ENCODE peak calls at places on chromosomes 4 and X, in four cellular contexts. R is transverse colon, F is mesenchymal stem cell, A is body of pancreas. B is an unnamed sample. For H3K4me1, the result is how much of the 10 kb centered on the place peaks cover.

GRCh38 chr4:67746797-67747495 is 7.2 kb downstream of the GNRHR start:
- DNase-seq in R (no peak), F (peak), A (no peak), B (no peak)

GRCh38 chr4:95742872-95743271 is 97.0 kb upstream of the PDHA2 start:
- DNase-seq in R (no peak), F (no peak), A (no peak), B (no peak)

GRCh38 chr4:141133146-141134006 is at the start of gene RNF150:
- DNase-seq in R (peak), F (peak), A (peak), B (no peak)

GRCh38 chrX:154459843-154460242 is 1.8 kb downstream of the PLXNA3 start:
- DNase-seq in R (no peak), F (no peak), A (no peak), B (no peak)

GRCh38 chrX:124098089-124098488 is 136.6 kb downstream of the STAG2 start:
- DNase-seq in R (no peak), F (peak), A (no peak), B (no peak)

GRCh38 chr4:42673084-42673429 is 16.2 kb upstream of the ATP8A1 start:
- DNase-seq in R (no peak), F (peak), A (peak), B (no peak)

GRCh38 chr4:10457255-10457801 is at the start of gene ZNF518B:
- DNase-seq in R (peak), F (peak), A (peak), B (peak)

GRCh38 chr4:139849219-139849618 is 183.6 kb downstream of the MGST2 start:
- DNase-seq in R (no peak), F (no peak), A (no peak), B (no peak)

GRCh38 chr4:142312391-142312790 is 533.7 kb downstream of the INPP4B start:
- DNase-seq in R (no peak), F (no peak), A (no peak), B (no peak)

GRCh38 chr4:169640261-169640880 is 20.0 kb downstream of the CLCN3 start:
- DNase-seq in R (no peak), F (peak), A (no peak), B (no peak)

GRCh38 chr4:142559986-142560385 is 286.1 kb downstream of the INPP4B start:
- DNase-seq in R (no peak), F (no peak), A (no peak), B (no peak)

GRCh38 chrX:99353412-99353811 is 1056.7 kb downstream of the PCDH19 start:
- DNase-seq in R (no peak), F (no peak), A (no peak), B (no peak)

GRCh38 chr4:159884989-159885388 is 782.1 kb downstream of the RAPGEF2 start:
- DNase-seq in R (no peak), F (no peak), A (no peak), B (no peak)

GRCh38 chrX:43753637-43754036 is 97.5 kb downstream of the MAOA start:
- DNase-seq in R (no peak), F (no peak), A (no peak), B (no peak)

GRCh38 chr4:153785830-153786721 is 2.8 kb downstream of the SFRP2 start:
- DNase-seq in R (no peak), F (peak), A (no peak), B (no peak)

GRCh38 chrX:63855896-63856295 is 70.9 kb upstream of the ARHGEF9 start:
- DNase-seq in R (no peak), F (no peak), A (no peak), B (no peak)

GRCh38 chrX:115595049-115595448 is 34.1 kb downstream of the PLS3 start:
- DNase-seq in R (no peak), F (no peak), A (no peak), B (no peak)

GRCh38 chrX:24643116-24643515 is 4.0 kb downstream of the PCYT1B start:
- DNase-seq in R (no peak), F (peak), A (no peak), B (no peak)

GRCh38 chr4:156970501-156971167 is 965 bp downstream of the PDGFC start:
- DNase-seq in R (peak), F (peak), A (peak), B (no peak)

GRCh38 chr4:8877780-8878040 is 6.1 kb upstream of the HMX1 start:
- DNase-seq in R (no peak), F (no peak), A (no peak), B (no peak)

GRCh38 chrX:36198575-36198974 is 279.0 kb downstream of the CFAP47 start:
- DNase-seq in R (no peak), F (no peak), A (no peak), B (no peak)

GRCh38 chr4:107066622-107067021 is 30.5 kb upstream of the DKK2 start:
- DNase-seq in R (no peak), F (no peak), A (no peak), B (no peak)

GRCh38 chrX:119391279-119391678 is 7.9 kb upstream of the SLC25A43 start:
- DNase-seq in R (peak), F (peak), A (peak), B (no peak)

GRCh38 chrX:45781901-45782553 is 581.4 kb upstream of the DIPK2B start:
- DNase-seq in R (no peak), F (peak), A (no peak), B (no peak)

GRCh38 chrX:74246524-74246923 is 57.5 kb upstream of the ZCCHC13 start:
- DNase-seq in R (no peak), F (peak), A (no peak), B (no peak)

GRCh38 chrX:74249963-74250362 is 54.0 kb upstream of the ZCCHC13 start:
- DNase-seq in R (no peak), F (peak), A (no peak), B (no peak)

GRCh38 chrX:74248889-74249288 is 55.1 kb upstream of the ZCCHC13 start:
- DNase-seq in R (peak), F (peak), A (no peak), B (no peak)

GRCh38 chrX:74251006-74251930 is 52.7 kb upstream of the ZCCHC13 start:
- DNase-seq in R (peak), F (peak), A (peak), B (no peak)

DNA sequence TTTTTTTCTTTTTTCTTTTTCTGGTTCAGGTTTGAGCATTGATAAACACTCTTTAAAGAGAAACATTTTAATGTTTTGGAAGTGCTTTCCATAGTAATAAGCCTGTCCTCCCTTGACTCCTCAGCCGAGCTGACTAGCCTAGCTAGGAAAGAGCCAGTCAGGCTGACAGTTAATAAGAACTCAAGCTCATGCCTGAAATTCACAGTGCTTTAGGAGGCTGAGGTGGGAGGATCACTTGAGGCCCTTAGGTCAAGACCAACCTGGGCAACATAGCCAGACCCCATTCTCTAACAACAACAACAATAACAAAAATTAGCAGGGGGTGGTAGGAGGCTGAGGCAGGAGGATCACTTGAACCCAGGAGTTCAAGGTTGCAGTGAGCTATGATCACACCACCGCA is 53.4 kb upstream of the ZCCHC13 start:
- DNase-seq in R (no peak), F (peak), A (no peak), B (no peak)
- H3K27ac ChIP-seq in R (peak), F (peak), A (no peak), B (no peak)

DNA sequence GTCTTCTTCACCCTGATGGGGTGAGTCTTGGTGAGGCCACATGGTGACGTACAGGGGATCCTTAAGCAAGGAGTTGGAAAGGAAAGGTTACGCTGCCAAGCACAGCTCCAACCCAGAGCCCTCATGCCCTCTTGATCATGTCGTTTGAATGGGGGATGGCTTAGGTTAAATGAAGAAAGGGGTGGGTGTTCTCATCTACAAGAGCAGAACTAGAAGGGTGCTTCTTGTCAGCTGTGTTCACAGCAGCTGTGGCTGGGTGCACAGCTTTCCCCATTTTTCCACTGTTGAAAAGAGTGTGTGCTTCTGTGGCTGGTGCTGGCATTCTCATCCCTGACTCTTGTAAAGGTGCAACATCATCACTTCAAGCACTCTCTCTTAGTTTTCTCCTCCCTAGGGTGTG is 15.5 kb upstream of the SCRG1 start:
- DNase-seq in R (no peak), F (no peak), A (no peak), B (no peak)
- H3K4me1 ChIP-seq in R (under half), F (under half), A (under half), B (under half)

DNA sequence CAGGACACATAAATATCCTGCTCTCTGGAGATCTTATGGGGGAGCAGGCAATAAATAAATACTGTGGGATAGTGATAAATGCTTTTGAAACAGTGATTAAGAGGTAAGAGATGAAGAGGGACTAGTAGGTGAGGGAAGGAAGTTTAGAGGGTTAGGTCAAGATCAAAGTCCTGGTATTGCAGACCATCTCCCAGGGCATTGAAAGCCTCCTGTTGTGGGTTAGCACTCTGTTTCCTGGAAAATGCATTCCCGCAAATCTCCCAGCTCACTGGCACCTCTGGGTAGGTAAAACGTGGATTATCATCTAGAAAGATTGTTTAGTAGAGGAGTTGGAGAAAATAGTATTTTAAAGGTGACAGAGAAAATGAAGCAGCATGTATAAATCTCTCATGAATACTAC is 2.2 kb downstream of the SNX25 start:
- DNase-seq in R (no peak), F (no peak), A (no peak), B (no peak)
- H3K27ac ChIP-seq in R (peak), F (no peak), A (no peak), B (no peak)

GRCh38 chr4:48193921-48194320 is 59.9 kb upstream of the TXK start:
- DNase-seq in R (no peak), F (no peak), A (no peak), B (no peak)
- H3K4me1 ChIP-seq in R (under half), F (under half), A (under half), B (under half)

GRCh38 chr4:2253160-2254084 is 8.5 kb downstream of the MXD4 start:
- DNase-seq in R (no peak), F (no peak), A (peak), B (no peak)

GRCh38 chr4:2255501-2256155 is 6.3 kb downstream of the MXD4 start:
- DNase-seq in R (peak), F (no peak), A (peak), B (no peak)

GRCh38 chr4:2256156-2256731 is 5.7 kb downstream of the MXD4 start:
- DNase-seq in R (peak), F (no peak), A (peak), B (no peak)

GRCh38 chr4:2256781-2257191 is 5.1 kb downstream of the MXD4 start:
- DNase-seq in R (peak), F (no peak), A (peak), B (no peak)

DNA sequence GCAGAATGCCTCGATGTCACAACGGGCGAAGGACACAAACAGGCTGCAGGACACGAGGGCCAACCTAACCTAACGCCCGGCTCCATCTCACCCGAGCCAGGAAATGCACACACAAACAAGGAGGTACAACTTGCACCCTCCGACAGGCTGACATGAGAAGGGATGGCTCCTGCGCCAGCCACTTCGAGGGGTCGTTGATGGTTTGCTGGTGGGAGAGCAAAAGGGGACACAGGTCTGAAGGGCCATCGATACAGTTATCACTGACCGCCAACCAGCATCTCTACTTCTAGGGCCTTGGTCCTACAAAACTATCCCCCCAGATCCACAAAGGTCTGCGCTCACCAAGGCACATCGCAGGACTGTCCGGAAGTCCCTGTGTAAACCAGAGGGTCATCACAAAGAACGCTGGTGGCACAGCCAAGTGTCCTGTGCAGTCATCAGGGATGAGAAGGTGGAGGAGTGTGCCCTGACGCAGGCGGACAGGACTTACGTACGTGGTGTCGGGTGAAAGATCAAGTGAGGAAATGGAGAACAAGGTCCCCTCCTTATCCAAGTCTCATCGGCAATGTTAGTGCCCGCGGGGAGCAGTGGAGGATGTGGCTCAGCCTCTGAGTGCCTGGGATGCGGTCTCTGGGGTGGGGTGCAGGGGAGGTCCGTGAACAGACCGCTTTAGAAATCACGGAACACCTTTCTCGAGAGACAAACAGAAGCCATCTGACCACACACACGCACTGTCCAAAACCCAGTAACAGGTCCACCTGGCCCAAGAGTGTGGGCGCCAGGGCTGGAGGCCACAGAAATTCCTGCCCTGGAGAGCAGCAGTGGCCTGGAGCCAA is 7.0 kb downstream of the MXD4 start:
- DNase-seq in R (no peak), F (no peak), A (peak), B (no peak)
- H3K27ac ChIP-seq in R (peak), F (no peak), A (no peak), B (no peak)

DNA sequence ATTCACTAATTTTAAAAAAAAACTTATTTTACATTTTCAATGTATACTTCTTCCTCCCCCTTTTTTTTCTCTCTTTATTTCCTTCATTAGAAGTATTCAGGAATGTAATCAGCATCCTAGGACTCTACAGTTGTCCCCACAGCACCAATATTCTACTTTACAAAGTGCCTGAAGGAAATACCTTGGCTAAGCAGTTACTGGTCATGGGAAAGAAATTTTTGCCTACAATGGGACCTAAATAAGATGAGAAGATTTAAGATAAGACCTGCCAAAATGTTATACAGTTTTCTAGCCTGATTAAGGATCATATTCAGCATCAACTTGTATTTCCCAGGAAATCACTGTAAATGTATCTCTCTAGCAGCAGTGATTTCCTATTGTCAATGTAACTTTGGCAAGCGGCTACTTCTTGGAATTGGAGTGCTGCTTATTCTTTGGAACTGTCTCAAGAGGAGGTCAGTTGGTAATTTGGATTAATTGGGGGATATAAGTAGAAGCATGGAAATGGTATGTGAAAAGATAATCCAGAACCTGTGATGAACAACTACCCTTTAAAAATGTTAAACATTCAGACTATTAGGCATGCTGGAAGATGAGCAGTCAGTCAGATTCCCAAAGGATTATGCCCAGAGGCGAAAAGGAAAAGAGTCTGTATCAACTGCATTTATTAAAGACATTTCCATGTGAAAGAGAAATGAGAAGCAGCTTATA is 62.7 kb downstream of the SEC24D start:
- DNase-seq in R (no peak), F (no peak), A (no peak), B (no peak)
- H3K4me1 ChIP-seq in R (under half), F (under half), A (under half), B (under half)

GRCh38 chr4:1233641-1234277 is 15.2 kb downstream of the CTBP1 start:
- DNase-seq in R (no peak), F (peak), A (no peak), B (no peak)

GRCh38 chr4:1230971-1231636 is 17.8 kb downstream of the CTBP1 start:
- DNase-seq in R (no peak), F (no peak), A (no peak), B (no peak)

GRCh38 chr4:1232661-1233621 is 16.0 kb downstream of the CTBP1 start:
- DNase-seq in R (no peak), F (peak), A (peak), B (no peak)

GRCh38 chr4:1230316-1230715 is 18.6 kb downstream of the CTBP1 start:
- DNase-seq in R (no peak), F (no peak), A (no peak), B (no peak)

GRCh38 chr4:1231637-1232360 is 17.1 kb downstream of the CTBP1 start:
- DNase-seq in R (no peak), F (no peak), A (no peak), B (no peak)
- H3K27ac ChIP-seq in R (no peak), F (no peak), A (no peak), B (no peak)

GRCh38 chr4:108160741-108161352 is 7.9 kb downstream of the LEF1 start:
- DNase-seq in R (no peak), F (no peak), A (no peak), B (no peak)

GRCh38 chr4:108163352-108163751 is 5.4 kb downstream of the LEF1 start:
- DNase-seq in R (no peak), F (no peak), A (no peak), B (no peak)

GRCh38 chr4:108156391-108156790 is 12.3 kb downstream of the LEF1 start:
- DNase-seq in R (no peak), F (no peak), A (no peak), B (no peak)

GRCh38 chr4:108157655-108158054 is 11.1 kb downstream of the LEF1 start:
- DNase-seq in R (no peak), F (no peak), A (no peak), B (no peak)

DNA sequence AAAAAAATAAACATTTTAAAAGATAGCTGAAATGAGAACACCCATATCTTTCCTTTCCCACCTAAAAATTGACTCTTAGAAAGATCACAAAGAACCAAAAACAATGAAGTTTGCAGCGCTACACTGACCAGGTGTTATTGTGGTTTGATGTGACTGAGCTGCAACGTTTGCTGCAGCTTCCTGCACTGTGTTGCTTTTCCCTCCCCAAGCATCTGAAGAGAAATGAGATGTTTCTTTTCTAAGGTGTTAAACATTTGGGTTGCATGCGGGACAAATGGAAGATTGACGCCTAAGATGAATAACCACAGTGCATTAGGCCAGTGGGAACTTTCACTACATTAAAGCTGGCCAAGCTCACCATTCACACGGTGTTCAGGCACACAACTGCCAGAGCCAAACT is 8.9 kb downstream of the LEF1 start:
- DNase-seq in R (no peak), F (no peak), A (no peak), B (no peak)
- H3K4me1 ChIP-seq in R (under half), F (under half), A (under half), B (under half)

GRCh38 chr4:148786699-148787098 is 344.5 kb upstream of the NR3C2 start:
- DNase-seq in R (peak), F (no peak), A (no peak), B (no peak)
- H3K27ac ChIP-seq in R (peak), F (no peak), A (no peak), B (no peak)

B was measured in effector memory CD4-positive, alpha-beta T cell.